ENCODE peak calls at places on chromosomes 16 and 17, in eight cellular contexts. I is dorsolateral prefrontal cortex, C is cardiac fibroblast, X is putamen, Y is RWPE1, J is mucosa of gallbladder, S is astrocyte of the hippocampus, D is NCI-H524. B is an unnamed sample.
A peak's percentile ranks its signal among the peaks of the same experiment; 100 is the strongest.

GRCh38 chr17:82863941-82864720 is 24.3 kb upstream of the ZNF750 start:
- DNase-seq in I (peak; percentile 62), C (peak; percentile 54), X (no peak), Y (no peak), J (peak; percentile 53), S (peak; percentile 90), D (peak; percentile 29), B (peak; percentile 80)

GRCh38 chr16:29663829-29664132 is 734 bp downstream of the SPN start:
- DNase-seq in I (no peak), C (no peak), X (no peak), Y (no peak), J (no peak), S (no peak), D (no peak), B (no peak)

GRCh38 chr16:17294856-17295255 is 175.9 kb downstream of the XYLT1 start:
- DNase-seq in I (no peak), C (no peak), X (no peak), Y (no peak), J (no peak), S (no peak), D (no peak), B (no peak)

GRCh38 chr17:61393550-61393903 is 6.1 kb upstream of the TBX2 start:
- DNase-seq in I (no peak), C (peak; percentile 16), X (no peak), Y (no peak), J (no peak), S (no peak), D (peak; percentile 36), B (no peak)

GRCh38 chr17:64694207-64694606 is 32.1 kb upstream of the SMURF2 start:
- DNase-seq in I (no peak), C (peak; percentile 92), X (no peak), Y (no peak), J (peak; percentile 88), S (peak; percentile 89), D (no peak), B (no peak)

GRCh38 chr16:55571191-55571897 is 4.9 kb downstream of the CAPNS2 start:
- DNase-seq in I (no peak), C (no peak), X (no peak), Y (no peak), J (no peak), S (no peak), D (no peak), B (no peak)

GRCh38 chr17:82845163-82845807 is 5.5 kb upstream of the ZNF750 start:
- DNase-seq in I (no peak), C (no peak), X (no peak), Y (no peak), J (peak; percentile 45), S (no peak), D (no peak), B (no peak)

GRCh38 chr16:70416748-70417616 is 21.9 kb downstream of the ST3GAL2 start:
- DNase-seq in I (no peak), C (no peak), X (no peak), Y (no peak), J (no peak), S (no peak), D (no peak), B (no peak)

GRCh38 chr16:50724237-50724747 is 17.6 kb upstream of the CYLD start:
- DNase-seq in I (no peak), C (peak; percentile 24), X (no peak), Y (no peak), J (no peak), S (no peak), D (no peak), B (no peak)

GRCh38 chr17:50565559-50566350 is 5.2 kb downstream of the CACNA1G start:
- DNase-seq in I (peak; percentile 72), C (peak; percentile 48), X (peak; percentile 83), Y (no peak), J (no peak), S (peak; percentile 49), D (peak; percentile 96), B (no peak)

GRCh38 chr17:37121616-37122015 is 172.9 kb downstream of the AATF start:
- DNase-seq in I (no peak), C (no peak), X (no peak), Y (no peak), J (no peak), S (no peak), D (no peak), B (no peak)

GRCh38 chr17:74712756-74713155 is at the start of gene CD300LF:
- DNase-seq in I (no peak), C (no peak), X (peak; percentile 20), Y (no peak), J (peak; percentile 34), S (no peak), D (no peak), B (no peak)

GRCh38 chr17:16297367-16298139 is 55.7 kb downstream of the CENPV start:
- DNase-seq in I (no peak), C (no peak), X (no peak), Y (no peak), J (peak; percentile 25), S (no peak), D (no peak), B (no peak)

GRCh38 chr17:67620636-67621035 is 97.1 kb upstream of the NOL11 start:
- DNase-seq in I (no peak), C (no peak), X (no peak), Y (no peak), J (no peak), S (no peak), D (peak; percentile 66), B (no peak)

GRCh38 chr17:80892900-80893603 is 98.6 kb upstream of the CHMP6 start:
- DNase-seq in I (no peak), C (peak; percentile 65), X (no peak), Y (peak; percentile 85), J (no peak), S (peak; percentile 95), D (peak; percentile 93), B (no peak)

GRCh38 chr16:88298882-88299745 is 83.6 kb upstream of the ZNF469 start:
- DNase-seq in I (no peak), C (peak; percentile 72), X (no peak), Y (no peak), J (no peak), S (no peak), D (no peak), B (no peak)

GRCh38 chr16:57781741-57782606 is 20.3 kb downstream of the KIFC3 start:
- DNase-seq in I (no peak), C (peak; percentile 65), X (no peak), Y (no peak), J (no peak), S (peak; percentile 54), D (no peak), B (no peak)

GRCh38 chr16:372584-372983 is 2.2 kb upstream of the MRPL28 start:
- DNase-seq in I (no peak), C (no peak), X (no peak), Y (no peak), J (no peak), S (no peak), D (no peak), B (no peak)

GRCh38 chr17:6269474-6269873 is 165.4 kb downstream of the AIPL1 start:
- DNase-seq in I (no peak), C (peak; percentile 32), X (no peak), Y (peak; percentile 56), J (no peak), S (peak; percentile 85), D (no peak), B (no peak)

GRCh38 chr17:74380086-74380958 is 13.0 kb downstream of the GPR142 start:
- DNase-seq in I (no peak), C (no peak), X (no peak), Y (peak; percentile 75), J (peak; percentile 36), S (peak; percentile 22), D (peak; percentile 68), B (no peak)

GRCh38 chr16:10598157-10598556 is 17.8 kb upstream of the EMP2 start:
- DNase-seq in I (no peak), C (no peak), X (no peak), Y (no peak), J (peak; percentile 44), S (no peak), D (no peak), B (no peak)

GRCh38 chr17:36934144-36934758 is 3.0 kb upstream of the LHX1 start:
- DNase-seq in I (no peak), C (no peak), X (no peak), Y (no peak), J (no peak), S (no peak), D (peak; percentile 76), B (no peak)

GRCh38 chr17:37813753-37814152 is 68.9 kb upstream of the HNF1B start:
- DNase-seq in I (no peak), C (peak; percentile 36), X (peak; percentile 30), Y (no peak), J (no peak), S (peak; percentile 91), D (no peak), B (no peak)

GRCh38 chr16:27149986-27150385 is 53.3 kb upstream of the KDM8 start:
- DNase-seq in I (no peak), C (no peak), X (no peak), Y (no peak), J (no peak), S (no peak), D (no peak), B (no peak)